ENCODE peak calls at places on chromosomes 16 and 17, in five cellular contexts. H is stimulated activated naive CD8-positive, alpha-beta T cell treated with anti-CD3 and anti-CD28 coated beads, Interleukin-15, amount 100 ng/mL, for 72 hours; J is stimulated activated CD4-positive, alpha-beta T cell treated with anti-CD3 and anti-CD28 coated beads, Interleukin-1b, Interleukin-23, amount 100 ng/mL, for 24 hours; N is AG04450; Y is activated CD8-positive, alpha-beta T cell treated with anti-CD3 and anti-CD28 coated beads, Interleukin-2, amount 10 ng/mL, durations not matched to agents 7 days and 5 days. C is an unnamed sample.

GRCh38 chr16:66116163-66116792 is 250.2 kb upstream of the CDH5 start:
- DNase-seq in Y (no peak), N (no peak), H (no peak), J (no peak), C (no peak)

GRCh38 chr17:17056167-17056562 is 13.9 kb downstream of the MPRIP start:
- DNase-seq in N (no peak), J (no peak), H (no peak), Y (no peak), C (no peak)

GRCh38 chr17:38329284-38329683 is 14.5 kb downstream of the GPR179 start:
- DNase-seq in H (no peak), N (no peak), Y (no peak), J (no peak), C (no peak)

GRCh38 chr16:81237282-81237681 is 1.2 kb upstream of the BCO1 start:
- DNase-seq in J (no peak), H (no peak), Y (no peak), N (no peak), C (no peak)

GRCh38 chr16:84268231-84268630 is 26.4 kb upstream of the WFDC1 start:
- DNase-seq in H (no peak), J (no peak), Y (no peak), N (no peak), C (no peak)

GRCh38 chr16:24540575-24541240 is 1.3 kb downstream of the RBBP6 start:
- DNase-seq in J (no peak), H (peak), N (no peak), Y (peak), C (no peak)

GRCh38 chr17:72253597-72253996 is 132.8 kb downstream of the SOX9 start:
- DNase-seq in N (no peak), H (no peak), Y (no peak), J (no peak), C (no peak)

GRCh38 chr17:50636804-50637195 is 2.1 kb downstream of the ABCC3 start:
- DNase-seq in J (no peak), H (no peak), N (no peak), Y (no peak), C (no peak)

GRCh38 chr17:73747221-73748002 is 103.2 kb upstream of the SDK2 start:
- DNase-seq in H (no peak), N (no peak), Y (no peak), J (no peak), C (no peak)

GRCh38 chr16:84851192-84852127 is 31.7 kb downstream of the CRISPLD2 start:
- DNase-seq in Y (no peak), N (peak), H (no peak), J (no peak), C (no peak)

GRCh38 chr17:17180741-17181525 is 25.2 kb downstream of the PLD6 start:
- DNase-seq in J (no peak), Y (no peak), H (no peak), N (no peak), C (no peak)

GRCh38 chr17:68089881-68090280 is 54.3 kb downstream of the KPNA2 start:
- DNase-seq in J (no peak), N (no peak), Y (peak), H (peak), C (no peak)